ENCODE peak calls at places on chromosomes 12 and 14, in four cellular contexts. O is CD8-positive, alpha-beta memory T cell; M is neuronal stem cell; T is MCF 10A. H is an unnamed sample.

GRCh38 chr14:30600907-30601578 is 21.1 kb upstream of the SCFD1 start:
- DNase-seq in O (no peak), M (no peak), T (no peak), H (no peak)

GRCh38 chr12:93287152-93287551 is 90.6 kb upstream of the NUDT4 start:
- DNase-seq in O (no peak), M (no peak), T (no peak), H (peak)

GRCh38 chr14:95341115-95341514 is 21.4 kb upstream of the CLMN start:
- DNase-seq in O (no peak), M (no peak), T (no peak), H (peak)

GRCh38 chr14:106691601-106692291 is 1165.4 kb downstream of the TMEM121 start:
- DNase-seq in O (peak), M (no peak), T (no peak), H (peak)

GRCh38 chr12:55736076-55736475 is 6.8 kb upstream of the GDF11 start:
- DNase-seq in O (no peak), M (no peak), T (no peak), H (no peak)

GRCh38 chr12:12684375-12685106 is 11.4 kb downstream of the GPR19 start:
- DNase-seq in O (no peak), M (peak), T (peak), H (peak)

GRCh38 chr14:34250959-34251358 is 211.1 kb downstream of the SPTSSA start:
- DNase-seq in O (no peak), M (no peak), T (no peak), H (no peak)

GRCh38 chr12:123958462-123958861 is 14.2 kb downstream of the CCDC92 start:
- DNase-seq in O (no peak), M (no peak), T (no peak), H (no peak)

GRCh38 chr12:110934093-110934852 is 13.9 kb upstream of the MYL2 start:
- DNase-seq in O (no peak), M (no peak), T (peak), H (peak)

GRCh38 chr14:92914087-92914656 is 8.8 kb upstream of the CHGA start:
- DNase-seq in O (no peak), M (peak), T (peak), H (peak)

GRCh38 chr14:90697577-90698206 is 118.5 kb downstream of the TTC7B start:
- DNase-seq in O (peak), M (peak), T (peak), H (peak)

GRCh38 chr12:44618960-44619359 is 257.2 kb downstream of the NELL2 start:
- DNase-seq in O (no peak), M (peak), T (no peak), H (no peak)

GRCh38 chr12:25995906-25996305 is 37.4 kb downstream of the RASSF8 start:
- DNase-seq in O (no peak), M (no peak), T (no peak), H (peak)

GRCh38 chr12:66036317-66036716 is 94.2 kb downstream of the LLPH start:
- DNase-seq in O (no peak), M (no peak), T (peak), H (peak)

GRCh38 chr12:97022831-97023230 is 115.8 kb downstream of the NEDD1 start:
- DNase-seq in O (no peak), M (no peak), T (no peak), H (no peak)

GRCh38 chr12:87157791-87158190 is 871.4 kb downstream of the C12orf50 start:
- DNase-seq in O (no peak), M (no peak), T (peak), H (peak)

GRCh38 chr12:52581066-52581465 is 7.4 kb upstream of the KRT74 start:
- DNase-seq in O (no peak), M (no peak), T (peak), H (no peak)

GRCh38 chr12:54419088-54419887 is at the start of gene ITGA5:
- DNase-seq in O (no peak), M (peak), T (peak), H (peak)

H was measured in ELR.